ENCODE peak calls at places on chromosomes 11 and 22, in four cellular contexts. H is GM12878, T is HepG2, P is K562. J is an unnamed sample.
A peak's percentile ranks its signal among the peaks of the same experiment; 100 is the strongest.

GRCh38 chr22:35148381-35148780 is 82.4 kb downstream of the ISX start:
- DNase-seq in P (no peak), T (no peak), H (no peak), J (no peak)

GRCh38 chr22:38733329-38734202 is 22.2 kb downstream of the SUN2 start:
- DNase-seq in P (peak; percentile 46), H (no peak), T (peak; percentile 16), J (no peak)

GRCh38 chr11:77479746-77480352 is 6.0 kb upstream of the PAK1 start:
- DNase-seq in H (no peak), P (no peak), T (no peak), J (no peak)

GRCh38 chr22:35379146-35379993 is 1.5 kb upstream of the HMOX1 start:
- DNase-seq in T (peak; percentile 79), H (no peak), P (no peak), J (no peak)

GRCh38 chr11:94521684-94522083 is 9.4 kb downstream of the C11orf97 start:
- DNase-seq in P (peak; percentile 45), T (peak; percentile 16), H (no peak), J (no peak)

GRCh38 chr22:40348025-40348658 is 1.8 kb downstream of the ADSL start:
- DNase-seq in T (peak; percentile 38), H (no peak), P (peak; percentile 70), J (peak; percentile 40)

GRCh38 chr11:86615495-86615894 is 56.9 kb downstream of the ME3 start:
- DNase-seq in H (no peak), P (no peak), T (no peak), J (no peak)

GRCh38 chr11:43119275-43119970 is 192.4 kb upstream of the API5 start:
- DNase-seq in P (no peak), T (no peak), H (no peak), J (no peak)

GRCh38 chr11:94694309-94695060 is 73.7 kb upstream of the AMOTL1 start:
- DNase-seq in H (no peak), T (no peak), P (no peak), J (no peak)

GRCh38 chr11:1561955-1562354 is 10.1 kb downstream of the DUSP8 start:
- DNase-seq in P (no peak), T (no peak), H (no peak), J (no peak)

GRCh38 chr22:36086170-36086490 is 57.5 kb upstream of the RBFOX2 start:
- DNase-seq in P (peak; percentile 43), T (no peak), H (no peak), J (no peak)

GRCh38 chr11:68214173-68215086 is 1.3 kb upstream of the KMT5B start:
- DNase-seq in H (no peak), P (no peak), T (no peak), J (no peak)
- TF ChIP-seq ZBTB33 in H (no peak), P (no peak), T (peak; percentile 3), J (no peak)

GRCh38 chr11:69642549-69642912 is 1.6 kb downstream of the CCND1 start:
- DNase-seq in T (no peak), H (no peak), P (peak; percentile 14), J (no peak)

GRCh38 chr11:69640260-69640994 is 529 bp upstream of the CCND1 start:
- DNase-seq in P (no peak), T (no peak), H (no peak), J (no peak)

GRCh38 chr11:69640995-69641581 is at the start of gene CCND1:
- DNase-seq in T (peak; percentile 95), H (no peak), P (peak; percentile 76), J (peak; percentile 85)

GRCh38 chr11:69642913-69643632 is 2.1 kb downstream of the CCND1 start:
- DNase-seq in T (peak; percentile 50), P (peak; percentile 88), H (no peak), J (no peak)

GRCh38 chr11:69641681-69642548 is 959 bp downstream of the CCND1 start:
- DNase-seq in H (no peak), T (no peak), P (no peak), J (no peak)
- TF ChIP-seq ATF3 in H (no peak), T (no peak), P (no peak), J (no peak)

DNA sequence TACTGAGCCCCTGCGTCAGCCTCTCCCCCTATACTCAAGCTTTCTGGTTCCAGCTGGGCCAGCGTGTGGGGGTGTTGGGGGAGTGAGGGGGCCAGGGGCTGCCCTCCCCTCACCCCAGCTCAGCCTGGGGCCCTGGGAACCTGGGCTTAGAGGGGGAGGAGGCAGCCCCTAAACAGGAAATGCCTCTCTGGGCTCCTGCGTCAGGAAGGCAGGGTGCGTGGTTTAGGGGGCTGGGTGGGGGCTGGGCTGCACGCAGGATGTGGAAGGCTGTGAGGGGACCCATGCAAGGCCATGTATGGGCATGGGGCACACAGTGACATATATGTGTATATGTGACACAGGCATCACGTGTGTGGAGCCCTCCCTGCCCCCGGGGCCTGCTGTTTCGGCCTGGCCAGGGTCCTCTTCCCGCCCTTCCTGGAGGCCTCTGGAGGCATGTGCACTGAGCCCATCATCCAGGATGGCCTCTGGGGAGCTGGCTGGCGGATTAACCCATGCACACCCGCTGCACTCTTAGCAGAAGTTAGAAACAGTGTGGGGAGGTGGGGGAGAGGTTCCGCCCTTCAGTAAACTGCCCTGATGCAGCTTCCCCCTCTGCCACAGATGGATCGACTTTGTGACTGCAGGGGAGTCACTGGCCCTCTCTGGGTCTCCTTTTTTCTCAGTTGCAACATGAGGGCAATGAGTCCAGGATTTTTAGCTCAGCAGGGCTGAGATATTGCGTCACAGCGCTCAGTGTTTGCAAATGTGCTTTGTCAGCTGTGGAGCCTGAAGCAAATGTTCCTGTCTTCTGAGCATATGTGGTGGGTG is 1.1 kb upstream of the CD248 start:
- DNase-seq in T (peak; percentile 70), H (no peak), P (no peak), J (no peak)
- TF ChIP-seq ZBTB33 in T (no peak), H (no peak), P (no peak), J (no peak)

GRCh38 chr22:30181459-30182353 is 64.9 kb downstream of the LIF start:
- DNase-seq in H (no peak), P (peak; percentile 20), T (no peak), J (no peak)

GRCh38 chr22:30175743-30176288 is 70.7 kb downstream of the LIF start:
- DNase-seq in H (no peak), T (no peak), P (no peak), J (no peak)

GRCh38 chr22:30180616-30181015 is 65.9 kb downstream of the LIF start:
- DNase-seq in H (no peak), P (no peak), T (no peak), J (no peak)

GRCh38 chr22:30176431-30176830 is 70.1 kb downstream of the LIF start:
- DNase-seq in H (no peak), P (no peak), T (no peak), J (no peak)

GRCh38 chr22:30178180-30179126 is 68.1 kb downstream of the LIF start:
- DNase-seq in P (no peak), T (no peak), H (no peak), J (peak; percentile 18)
- TF ChIP-seq ATF3 in P (no peak), T (no peak), H (no peak), J (no peak)

DNA sequence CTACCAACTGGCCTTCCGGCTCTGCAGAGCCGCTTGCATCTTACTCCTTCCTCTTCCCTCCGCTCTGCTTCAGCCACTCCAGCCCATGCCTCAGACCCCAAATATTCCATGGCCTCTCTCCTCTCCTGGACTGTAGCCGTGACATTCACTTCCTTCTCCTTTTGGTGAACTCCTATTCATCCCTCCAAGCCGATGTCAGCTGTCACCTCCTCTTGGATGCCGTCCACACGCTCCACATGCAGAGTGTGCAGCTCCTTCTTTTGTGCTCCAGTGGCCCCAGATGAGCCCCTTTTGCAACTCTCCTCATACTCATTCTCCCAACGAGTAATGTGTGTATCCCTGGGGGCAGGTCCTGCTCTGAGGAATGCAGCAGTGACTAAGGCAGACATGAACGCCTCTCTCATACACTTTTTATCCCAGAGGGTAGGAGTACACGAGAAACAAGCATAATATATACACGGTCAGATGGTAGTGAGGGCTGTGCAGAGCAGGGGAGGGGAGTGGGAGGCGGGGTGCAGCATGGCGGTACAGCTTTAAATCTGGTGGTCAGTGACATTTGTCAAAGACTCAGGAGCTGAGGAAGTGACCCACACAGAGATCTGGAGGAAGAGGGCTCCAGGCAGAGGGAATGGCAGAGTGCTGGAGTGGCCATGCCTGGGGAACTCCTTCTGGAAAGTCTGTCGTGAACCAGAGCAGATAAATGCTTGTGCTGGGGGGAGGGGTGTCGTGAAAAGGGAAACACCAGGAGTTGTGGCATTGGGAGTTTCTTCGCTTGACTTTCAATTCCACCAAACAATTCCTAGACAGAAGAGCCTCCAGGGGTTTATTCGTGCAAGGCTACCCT is 83.8 kb upstream of the ATXN10 start:
- DNase-seq in T (no peak), P (no peak), H (no peak), J (no peak)
- TF ChIP-seq ZBTB33 in T (no peak), P (no peak), H (no peak), J (no peak)

GRCh38 chr11:124961972-124962609 is 8.1 kb downstream of the CCDC15 start:
- DNase-seq in H (peak; percentile 51), P (peak; percentile 77), T (peak; percentile 78), J (peak; percentile 71)
- TF ChIP-seq ATF3 in H (no peak), P (no peak), T (no peak), J (no peak)

GRCh38 chr22:24421428-24421931 is 5.9 kb upstream of the ADORA2A start:
- DNase-seq in T (peak; percentile 73), P (peak; percentile 48), H (no peak), J (peak; percentile 12)
- TF ChIP-seq ZBTB33 in T (no peak), P (no peak), H (no peak), J (no peak)